ENCODE peak calls at places on chromosomes 12 and 14, in eight cellular contexts. U, F, O, B, L, J, I and G are unnamed samples. For H3K79me2, the result is how much of the 10 kb centered on the place peaks cover.

GRCh38 chr14:72419226-72419625 is 474.7 kb downstream of the DPF3 start:
- DNase-seq in I (no peak), J (no peak), U (peak), L (no peak), F (no peak), B (no peak), O (no peak), G (no peak)

GRCh38 chr12:75389061-75389460 is 1.8 kb upstream of the GLIPR1L2 start:
- DNase-seq in O (peak), I (peak), F (no peak), B (no peak), L (peak), J (no peak), U (no peak), G (no peak)

GRCh38 chr12:86772688-86773087 is 516.5 kb upstream of the MGAT4C start:
- DNase-seq in L (peak), I (peak), J (no peak), O (peak), F (no peak), U (no peak), B (no peak), G (peak)

GRCh38 chr12:55974308-55974724 is 438 bp downstream of the RAB5B start:
- DNase-seq in F (no peak), O (peak), B (peak), U (no peak), I (peak), J (no peak), L (peak), G (peak)

GRCh38 chr14:77649326-77649725 is 32.9 kb upstream of the SPTLC2 start:
- DNase-seq in J (no peak), O (no peak), L (peak), I (no peak), U (no peak), F (no peak), B (no peak), G (no peak)

GRCh38 chr14:52021971-52022600 is 32.7 kb downstream of the RTRAF start:
- DNase-seq in I (no peak), L (no peak), O (no peak), U (no peak), J (no peak), B (no peak), F (no peak), G (no peak)

GRCh38 chr14:20247651-20248246 is 8.7 kb downstream of the OR11H4 start:
- DNase-seq in F (no peak), B (peak), U (no peak), L (no peak), J (no peak), I (peak), O (no peak), G (peak)

GRCh38 chr12:26471560-26471959 is 276.2 kb downstream of the SSPN start:
- DNase-seq in U (no peak), B (no peak), F (no peak), J (no peak), O (peak), I (peak), L (peak), G (no peak)

GRCh38 chr12:14611640-14612203 is 44.0 kb upstream of the PLBD1 start:
- DNase-seq in I (no peak), O (no peak), L (no peak), J (no peak), F (no peak), B (no peak), U (no peak), G (no peak)

GRCh38 chr12:131047789-131048610 is 94.3 kb downstream of the ADGRD1 start:
- DNase-seq in F (no peak), O (no peak), L (no peak), I (no peak), U (no peak), B (no peak), J (no peak), G (no peak)

GRCh38 chr12:132502149-132502881 is 12.4 kb downstream of the FBRSL1 start:
- DNase-seq in I (no peak), J (no peak), B (no peak), F (peak), U (no peak), O (no peak), L (no peak), G (peak)
- H3K9ac ChIP-seq in I (no peak), J (no peak), B (peak), F (no peak), U (no peak), O (no peak), L (no peak), G (no peak)

DNA sequence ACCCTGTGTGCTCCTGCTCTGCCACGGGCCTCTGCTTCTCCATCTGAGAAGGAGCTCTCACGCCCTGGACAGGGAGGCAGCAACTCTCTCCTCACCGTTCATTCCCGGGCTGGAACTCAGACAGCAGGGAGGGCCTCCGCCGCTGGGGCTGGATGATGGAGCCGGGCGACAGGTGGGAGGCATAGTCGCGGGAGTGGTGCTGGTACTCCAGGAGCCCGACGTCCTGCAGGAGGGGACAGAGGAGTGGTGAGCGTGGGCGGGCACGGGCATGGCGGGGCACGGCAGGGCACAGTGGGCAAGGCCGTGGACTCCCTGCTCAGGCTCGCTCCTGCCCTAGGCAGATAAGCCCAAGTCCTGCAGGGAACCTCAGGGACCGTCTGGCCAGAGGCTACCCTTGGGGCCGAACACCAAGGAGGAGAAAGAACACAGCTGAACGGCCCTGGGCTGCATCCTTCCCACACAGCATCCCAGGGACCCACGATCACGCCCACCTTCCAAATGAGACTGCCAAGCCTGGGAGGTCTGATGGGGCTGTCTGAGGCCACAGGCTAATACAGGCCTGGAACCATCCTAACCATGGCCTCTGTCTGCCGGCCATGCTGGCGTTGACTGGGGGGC is 81.0 kb downstream of the NCOR2 start:
- DNase-seq in L (no peak), B (no peak), J (no peak), O (no peak), I (no peak), F (no peak), U (no peak), G (no peak)
- H3K79me2 ChIP-seq in L (half or more), B (under half), J (under half), O (half or more), I (under half), F (under half), U (under half), G (under half)

DNA sequence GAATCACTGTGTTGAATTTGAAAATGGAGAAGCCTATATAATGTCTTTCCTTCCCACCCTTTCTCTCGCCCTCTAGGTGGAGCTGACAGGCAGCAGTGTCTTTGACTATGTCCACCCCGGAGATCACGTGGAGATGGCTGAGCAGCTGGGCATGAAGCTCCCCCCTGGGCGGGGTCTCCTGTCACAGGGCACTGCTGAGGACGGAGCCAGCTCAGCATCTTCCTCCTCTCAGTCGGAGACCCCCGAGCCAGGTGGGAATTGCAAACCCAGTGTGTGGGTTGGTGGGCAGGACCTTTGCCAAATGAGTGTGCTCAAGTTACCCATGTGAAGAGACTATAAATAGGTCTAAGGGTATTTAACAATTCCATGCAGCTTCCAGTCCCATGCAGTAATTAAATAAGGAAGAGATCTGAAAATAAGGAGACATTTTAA is 274.7 kb downstream of the EGLN3 start:
- DNase-seq in J (no peak), L (peak), F (peak), I (peak), O (peak), B (peak), U (no peak), G (peak)
- H3K9ac ChIP-seq in J (no peak), L (no peak), F (no peak), I (no peak), O (peak), B (no peak), U (no peak), G (no peak)

GRCh38 chr12:51960890-51961289 is 9.4 kb downstream of the ACVR1B start:
- DNase-seq in O (no peak), I (no peak), F (no peak), B (no peak), U (no peak), J (no peak), L (no peak), G (no peak)

GRCh38 chr12:51960488-51960887 is 9.0 kb downstream of the ACVR1B start:
- DNase-seq in B (no peak), J (no peak), L (no peak), U (no peak), I (no peak), F (no peak), O (no peak), G (no peak)

GRCh38 chr12:51961834-51962233 is 10.3 kb downstream of the ACVR1B start:
- DNase-seq in O (no peak), I (peak), U (no peak), L (no peak), J (no peak), F (no peak), B (peak), G (no peak)

GRCh38 chr12:51959921-51960320 is 8.4 kb downstream of the ACVR1B start:
- DNase-seq in J (no peak), O (no peak), B (no peak), L (no peak), F (no peak), U (no peak), I (no peak), G (no peak)

GRCh38 chr12:51963477-51963876 is 12.0 kb downstream of the ACVR1B start:
- DNase-seq in J (no peak), B (no peak), U (no peak), F (no peak), I (no peak), L (no peak), O (no peak), G (no peak)
- H3K79me2 ChIP-seq in J (half or more), B (half or more), U (under half), F (half or more), I (under half), L (half or more), O (half or more), G (under half)

GRCh38 chr14:81435578-81436295 is 35.6 kb upstream of the STON2 start:
- DNase-seq in F (peak), J (peak), O (no peak), B (peak), I (peak), U (no peak), L (peak), G (peak)
- H3K9ac ChIP-seq in F (no peak), J (peak), O (no peak), B (peak), I (peak), U (no peak), L (no peak), G (peak)

GRCh38 chr12:15756822-15757221 is 32.4 kb downstream of the EPS8 start:
- DNase-seq in U (no peak), J (no peak), B (no peak), I (peak), O (peak), L (peak), F (no peak), G (no peak)
- H3K79me2 ChIP-seq in U (under half), J (under half), B (half or more), I (half or more), O (half or more), L (half or more), F (under half), G (under half)